ENCODE peak calls at places on chromosomes 13 and 19, in five cellular contexts. M is neuronal stem cell; K is WERI-Rb-1; Z is CD4-positive, alpha-beta T cell; H is iPS DF 6.9. X is an unnamed sample.

GRCh38 chr19:1106841-1107654 is 3.3 kb downstream of the GPX4 start:
- DNase-seq in M (no peak), K (peak), Z (no peak), H (no peak), X (no peak)

GRCh38 chr19:45886427-45887310 is 728 bp upstream of the IRF2BP1 start:
- DNase-seq in M (peak), K (peak), Z (peak), H (peak), X (peak)

GRCh38 chr13:26941345-26942174 is 181.0 kb upstream of the GPR12 start:
- DNase-seq in M (no peak), K (peak), Z (no peak), H (no peak), X (no peak)

GRCh38 chr19:46494936-46495788 is 505 bp downstream of the PNMA8B start:
- DNase-seq in M (no peak), K (no peak), Z (no peak), H (no peak), X (peak)

GRCh38 chr13:98188544-98189166 is 11.6 kb upstream of the RNF113B start:
- DNase-seq in M (no peak), K (no peak), Z (no peak), H (no peak), X (no peak)

GRCh38 chr19:9871626-9872338 is 36.7 kb downstream of the PIN1 start:
- DNase-seq in M (no peak), K (no peak), Z (no peak), H (no peak), X (no peak)

GRCh38 chr13:95337597-95337996 is 36.3 kb upstream of the ABCC4 start:
- DNase-seq in M (no peak), K (no peak), Z (no peak), H (no peak), X (no peak)

GRCh38 chr19:40810160-40810559 is 11.2 kb downstream of the EGLN2 start:
- DNase-seq in M (no peak), K (no peak), Z (no peak), H (no peak), X (no peak)

GRCh38 chr19:8304841-8305621 is 3.1 kb downstream of the CD320 start:
- DNase-seq in M (peak), K (peak), Z (no peak), H (no peak), X (peak)

GRCh38 chr19:38851622-38852230 is 1.9 kb upstream of the HNRNPL start:
- DNase-seq in M (peak), K (peak), Z (peak), H (no peak), X (peak)

GRCh38 chr19:38808741-38809140 is 4.0 kb downstream of the LGALS4 start:
- DNase-seq in M (no peak), K (no peak), Z (no peak), H (no peak), X (peak)

GRCh38 chr13:109945206-109945960 is 159.0 kb upstream of the IRS2 start:
- DNase-seq in M (no peak), K (no peak), Z (no peak), H (no peak), X (no peak)

GRCh38 chr13:67299072-67299635 is 69.0 kb upstream of the PCDH9 start:
- DNase-seq in M (no peak), K (no peak), Z (no peak), H (no peak), X (no peak)

GRCh38 chr19:38035515-38036495 is 128.8 kb downstream of the SIPA1L3 start:
- DNase-seq in M (no peak), K (peak), Z (no peak), H (no peak), X (peak)

GRCh38 chr19:6066661-6067646 is 43.3 kb downstream of the RFX2 start:
- DNase-seq in M (peak), K (no peak), Z (peak), H (peak), X (peak)

GRCh38 chr13:28147489-28147888 is 9.1 kb downstream of the PAN3 start:
- DNase-seq in M (no peak), K (no peak), Z (no peak), H (no peak), X (no peak)

GRCh38 chr19:27962260-27962659 is 1250.7 kb downstream of the UQCRFS1 start:
- DNase-seq in M (no peak), K (no peak), Z (no peak), H (no peak), X (no peak)

GRCh38 chr13:39942901-39943273 is 287.4 kb downstream of the COG6 start:
- DNase-seq in M (peak), K (peak), Z (peak), H (peak), X (peak)

GRCh38 chr19:19823916-19824315 is 2.4 kb upstream of the ZNF506 start:
- DNase-seq in M (no peak), K (no peak), Z (no peak), H (no peak), X (no peak)

GRCh38 chr13:80382576-80382975 is 41.6 kb upstream of the SPRY2 start:
- DNase-seq in M (no peak), K (no peak), Z (no peak), H (no peak), X (no peak)

GRCh38 chr13:67803118-67803517 is 573.0 kb upstream of the PCDH9 start:
- DNase-seq in M (no peak), K (no peak), Z (no peak), H (no peak), X (no peak)

GRCh38 chr19:50815443-50815842 is 8.1 kb downstream of the KLK1 start:
- DNase-seq in M (no peak), K (no peak), Z (no peak), H (no peak), X (no peak)

GRCh38 chr19:21902596-21902995 is 66.6 kb upstream of the ZNF43 start:
- DNase-seq in M (no peak), K (no peak), Z (no peak), H (no peak), X (no peak)

GRCh38 chr13:95553614-95554385 is 1.3 kb downstream of the CLDN10 start:
- DNase-seq in M (no peak), K (no peak), Z (no peak), H (no peak), X (no peak)

GRCh38 chr13:49859568-49859967 is 67.1 kb upstream of the KPNA3 start:
- DNase-seq in M (no peak), K (no peak), Z (no peak), H (no peak), X (no peak)

GRCh38 chr13:26946675-26947342 is 186.2 kb upstream of the GPR12 start:
- DNase-seq in M (peak), K (no peak), Z (no peak), H (peak), X (no peak)

GRCh38 chr19:35557539-35558399 is 5.7 kb downstream of the ATP4A start:
- DNase-seq in M (peak), K (peak), Z (peak), H (peak), X (peak)

GRCh38 chr19:18781885-18782527 is 9.1 kb downstream of the COMP start:
- DNase-seq in M (no peak), K (no peak), Z (no peak), H (no peak), X (no peak)

DNA sequence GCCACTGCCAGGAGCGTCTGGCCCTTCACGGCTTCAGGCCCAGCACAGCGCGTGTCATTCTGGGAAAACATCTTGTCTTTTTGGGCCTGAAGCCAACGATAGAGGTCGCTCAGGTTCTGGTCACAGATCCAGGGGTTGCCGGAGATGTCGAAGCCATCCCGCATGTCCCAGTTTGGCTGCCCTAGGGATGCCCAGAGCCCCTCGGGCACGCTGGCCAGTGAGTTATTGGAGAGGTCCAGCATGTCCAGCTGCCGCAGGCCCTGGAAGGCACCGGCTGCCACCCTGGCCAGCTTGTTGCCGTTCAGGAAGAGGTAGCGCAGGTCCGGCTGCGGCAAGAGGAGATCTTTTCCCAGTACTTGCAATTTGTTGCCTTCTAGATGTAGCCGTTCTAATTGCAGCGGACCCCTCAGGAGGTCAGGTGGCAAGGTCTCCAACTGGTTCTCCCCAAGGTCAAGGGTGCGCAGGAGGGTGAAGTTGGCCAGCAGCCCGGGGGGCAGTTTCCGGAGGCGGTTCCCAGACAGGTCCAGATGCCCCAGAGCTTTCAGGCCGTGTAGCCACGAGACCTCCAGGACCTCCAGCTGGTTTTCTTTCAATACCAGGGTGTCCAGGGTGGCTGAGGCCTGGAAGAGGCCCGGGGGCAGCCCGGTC is 1.8 kb downstream of the LRG1 start:
- DNase-seq in M (no peak), K (no peak), Z (no peak), H (no peak), X (no peak)
- H3K27ac ChIP-seq in M (no peak), K (no peak), Z (no peak), H (no peak), X (no peak)

GRCh38 chr19:31096930-31097329 is 252.3 kb downstream of the TSHZ3 start:
- DNase-seq in M (no peak), K (no peak), Z (no peak), H (no peak), X (no peak)
- H3K27ac ChIP-seq in M (no peak), K (no peak), Z (no peak), H (no peak), X (no peak)

DNA sequence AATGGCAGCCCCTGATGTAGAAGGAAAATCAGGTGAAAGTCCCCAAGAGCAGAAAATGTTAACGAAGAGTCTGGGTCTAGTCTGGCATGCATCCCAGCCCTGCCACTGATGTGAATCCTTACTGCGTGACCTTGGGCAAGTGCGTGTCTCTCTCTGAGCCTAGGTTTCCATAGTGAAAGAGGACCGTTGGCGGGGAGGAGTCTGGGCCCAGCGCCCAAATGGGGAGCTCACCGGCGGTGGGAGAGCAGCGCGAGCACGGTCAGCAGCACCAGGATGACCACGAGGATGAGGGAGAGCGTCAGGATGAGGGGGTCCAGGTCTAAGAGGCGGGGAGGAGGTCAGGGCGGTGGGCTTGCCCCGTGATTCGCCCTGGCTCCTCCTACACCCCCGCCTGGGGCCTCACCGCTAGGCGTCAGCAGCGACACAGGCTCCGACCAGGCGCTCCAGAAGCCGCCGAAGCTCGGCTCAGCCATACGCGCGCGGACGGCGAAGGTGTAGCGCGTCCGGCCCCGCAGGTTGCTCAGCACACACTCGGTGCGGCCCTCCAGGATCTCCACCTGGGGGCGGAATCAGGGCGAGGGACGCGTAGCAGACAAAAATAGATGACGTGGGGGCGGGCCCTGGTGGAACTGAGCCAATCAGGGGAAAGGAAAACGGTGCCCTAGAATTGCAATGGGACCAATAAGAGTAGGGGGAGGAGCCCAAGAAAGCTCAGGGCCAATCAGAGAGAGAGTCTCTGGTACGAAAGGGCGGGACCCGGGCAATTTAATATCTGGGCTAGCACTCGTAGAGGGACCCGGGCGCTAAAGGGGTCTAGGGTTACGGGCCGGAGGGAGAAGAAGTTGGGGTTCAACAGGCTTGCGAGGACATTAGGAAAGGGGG is 3.2 kb downstream of the EPOR start:
- DNase-seq in M (peak), K (peak), Z (peak), H (peak), X (peak)
- H3K27ac ChIP-seq in M (peak), K (peak), Z (peak), H (no peak), X (peak)

DNA sequence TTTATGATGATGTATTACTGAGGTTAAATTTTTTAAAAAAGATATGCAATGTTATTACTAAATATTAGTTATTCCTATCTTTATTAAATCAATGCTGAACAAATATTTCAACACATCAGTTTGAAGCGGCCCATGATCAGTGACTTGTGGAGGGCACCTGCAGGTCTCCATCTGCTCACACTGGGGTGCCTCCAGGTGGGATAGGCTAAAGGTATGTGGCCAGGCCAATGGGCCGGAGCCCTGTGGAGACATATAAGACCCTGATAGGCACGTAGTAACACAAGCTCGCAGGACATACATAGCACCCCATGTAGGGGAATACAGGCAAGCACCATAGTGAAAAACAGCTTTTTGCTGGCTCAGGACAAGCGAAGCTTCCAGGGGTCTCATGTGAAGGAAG is 469.8 kb downstream of the ZNF536 start:
- DNase-seq in M (no peak), K (no peak), Z (no peak), H (no peak), X (no peak)
- H3K27ac ChIP-seq in M (no peak), K (no peak), Z (no peak), H (no peak), X (no peak)

GRCh38 chr13:73966331-73966730 is 167.9 kb downstream of the KLF12 start:
- DNase-seq in M (no peak), K (no peak), Z (no peak), H (no peak), X (no peak)
- H3K27ac ChIP-seq in M (no peak), K (no peak), Z (no peak), H (no peak), X (no peak)

DNA sequence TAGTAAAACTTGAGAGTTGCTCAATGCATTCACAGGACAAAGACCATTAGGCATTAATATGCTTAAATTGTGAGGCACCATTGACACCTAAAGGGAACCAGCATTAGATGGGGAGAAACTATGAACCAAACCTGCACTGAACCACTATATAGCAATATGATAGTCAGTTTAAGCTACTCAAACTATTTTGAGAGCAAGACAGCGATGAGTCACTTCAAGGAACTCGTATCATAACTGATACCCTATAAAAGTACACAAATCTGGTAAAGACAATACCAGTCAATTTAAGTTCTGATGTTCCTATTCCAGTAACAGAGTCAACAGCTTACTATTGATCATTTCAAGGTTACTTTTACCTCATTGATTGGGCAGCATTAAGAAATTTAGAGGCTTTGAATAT is 151.3 kb upstream of the ATXN8OS start:
- DNase-seq in M (no peak), K (no peak), Z (no peak), H (no peak), X (no peak)
- H3K27ac ChIP-seq in M (no peak), K (no peak), Z (no peak), H (no peak), X (no peak)

GRCh38 chr13:62793850-62794249 is 1378.2 kb upstream of the PCDH20 start:
- DNase-seq in M (no peak), K (no peak), Z (no peak), H (no peak), X (no peak)
- H3K27ac ChIP-seq in M (no peak), K (no peak), Z (no peak), H (no peak), X (no peak)

DNA sequence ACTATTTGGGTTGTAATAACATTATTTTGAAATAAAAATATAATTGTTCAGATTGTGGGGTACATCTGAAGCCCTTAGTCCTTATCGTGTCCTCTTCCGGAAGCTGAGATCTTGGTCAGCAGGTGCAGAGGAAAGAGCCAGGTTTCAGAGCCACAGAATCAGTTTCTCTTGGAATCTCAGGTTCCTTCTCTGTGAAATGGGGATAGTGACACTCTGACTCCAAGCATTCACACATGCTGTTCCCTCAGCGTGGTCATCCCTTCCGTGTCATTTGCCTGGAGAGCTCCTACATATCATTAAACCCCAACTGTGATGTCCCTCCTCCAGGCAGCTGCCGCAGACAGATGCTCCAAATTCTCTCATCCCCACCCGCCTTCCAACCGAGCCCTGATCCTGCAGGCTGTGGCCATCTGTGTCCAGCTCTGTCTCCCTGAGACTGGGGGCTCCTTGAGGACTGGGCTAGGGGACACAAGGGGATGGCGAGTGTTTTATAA is 59.8 kb downstream of the AP1M1 start:
- DNase-seq in M (no peak), K (no peak), Z (no peak), H (no peak), X (no peak)
- H3K27ac ChIP-seq in M (no peak), K (no peak), Z (no peak), H (no peak), X (no peak)

GRCh38 chr13:51333826-51334225 is 5.7 kb upstream of the SERPINE3 start:
- DNase-seq in M (no peak), K (no peak), Z (no peak), H (no peak), X (no peak)

GRCh38 chr13:51333421-51333820 is 6.1 kb upstream of the SERPINE3 start:
- DNase-seq in M (no peak), K (no peak), Z (no peak), H (no peak), X (no peak)

GRCh38 chr13:51330741-51331140 is 8.8 kb upstream of the SERPINE3 start:
- DNase-seq in M (no peak), K (no peak), Z (no peak), H (no peak), X (no peak)

GRCh38 chr13:51332566-51333361 is 6.7 kb upstream of the SERPINE3 start:
- DNase-seq in M (no peak), K (no peak), Z (no peak), H (no peak), X (no peak)

GRCh38 chr13:51331354-51331861 is 8.1 kb upstream of the SERPINE3 start:
- DNase-seq in M (no peak), K (no peak), Z (no peak), H (no peak), X (no peak)
- H3K27ac ChIP-seq in M (no peak), K (no peak), Z (no peak), H (no peak), X (no peak)

GRCh38 chr13:42984691-42985090 is 7.3 kb downstream of the EPSTI1 start:
- DNase-seq in M (no peak), K (no peak), Z (no peak), H (no peak), X (no peak)
- H3K27ac ChIP-seq in M (no peak), K (no peak), Z (no peak), H (no peak), X (no peak)

X was measured in aorta.